ENCODE peak calls at places on chromosomes 7 and 10, in ten cellular contexts. K is suprapubic skin; C is cerebellar cortex; B is ACHN; T is ovary; L is foreskin fibroblast; S is effector CD4-positive, alpha-beta T cell; J is thyroid gland; X is C1 segment of cervical spinal cord; A is NCI-H2081. P is an unnamed sample.

GRCh38 chr7:155230169-155230593 is 67.5 kb upstream of the INSIG1 start:
- DNase-seq in L (peak), C (no peak), B (peak), A (no peak), S (no peak), X (no peak), K (no peak), J (no peak), T (no peak), P (no peak)

GRCh38 chr7:44631458-44632115 is 25.2 kb downstream of the OGDH start:
- DNase-seq in B (no peak), K (no peak), S (peak), C (no peak), L (no peak), A (no peak), X (no peak), J (no peak), T (no peak), P (peak)

GRCh38 chr7:117072620-117073118 is 119.4 kb downstream of the ST7 start:
- DNase-seq in K (no peak), L (no peak), B (no peak), J (peak), C (peak), S (no peak), T (no peak), X (peak), A (peak), P (no peak)

GRCh38 chr7:152411389-152411788 is 24.4 kb downstream of the KMT2C start:
- DNase-seq in A (no peak), K (no peak), S (no peak), C (peak), L (no peak), X (no peak), B (peak), T (no peak), J (no peak), P (no peak)

GRCh38 chr10:112967200-112967599 is 17.2 kb downstream of the TCF7L2 start:
- DNase-seq in J (no peak), T (no peak), K (no peak), S (no peak), A (no peak), X (no peak), B (no peak), C (no peak), L (peak), P (no peak)

GRCh38 chr7:3910041-3910440 is 609.0 kb downstream of the SDK1 start:
- DNase-seq in A (no peak), S (no peak), L (no peak), B (no peak), C (no peak), T (no peak), X (no peak), J (no peak), K (no peak), P (no peak)

GRCh38 chr7:80640841-80641240 is 2.4 kb downstream of the CD36 start:
- DNase-seq in A (no peak), K (no peak), X (no peak), C (no peak), J (peak), T (no peak), S (no peak), L (peak), B (peak), P (no peak)

GRCh38 chr10:130905386-130905785 is 406.1 kb downstream of the TCERG1L start:
- DNase-seq in T (no peak), B (no peak), J (no peak), S (no peak), X (no peak), K (no peak), A (no peak), L (no peak), C (no peak), P (no peak)

GRCh38 chr7:99389772-99390171 is 15.2 kb downstream of the ARPC1B start:
- DNase-seq in C (no peak), K (no peak), S (no peak), X (no peak), B (no peak), T (no peak), J (no peak), A (no peak), L (no peak), P (no peak)

GRCh38 chr10:61822781-61823230 is 78.7 kb upstream of the ARID5B start:
- DNase-seq in T (no peak), A (no peak), S (no peak), B (no peak), J (no peak), K (no peak), X (no peak), C (no peak), L (no peak), P (no peak)

GRCh38 chr7:7639847-7640220 is 718 bp upstream of the UMAD1 start:
- DNase-seq in T (no peak), B (peak), X (no peak), L (peak), J (peak), S (peak), C (peak), K (no peak), A (peak), P (peak)

GRCh38 chr10:110151467-110151866 is 55.9 kb upstream of the MXI1 start:
- DNase-seq in C (no peak), L (no peak), T (no peak), K (peak), X (no peak), B (no peak), S (no peak), A (peak), J (peak), P (no peak)

GRCh38 chr10:35195361-35196306 is 69.0 kb downstream of the CREM start:
- DNase-seq in B (peak), T (peak), X (no peak), J (peak), C (peak), A (peak), L (peak), K (no peak), S (peak), P (peak)

GRCh38 chr10:48285710-48286109 is 11.2 kb upstream of the FRMPD2 start:
- DNase-seq in S (no peak), X (no peak), T (no peak), A (no peak), C (no peak), J (no peak), B (no peak), L (no peak), K (no peak), P (no peak)

GRCh38 chr7:55191926-55192692 is 173.0 kb upstream of the LANCL2 start:
- DNase-seq in S (no peak), A (no peak), X (no peak), L (no peak), T (no peak), J (no peak), C (no peak), K (no peak), B (no peak), P (no peak)

P was measured in CD8-positive, alpha-beta memory T cell.